ENCODE peak calls at places on chromosomes 11 and 22, in six cellular contexts. S is ovary, C is fibroblast of mammary gland, X is mesothelial cell of epicardium, T is GM10248, W is GM23338. H is an unnamed sample.

GRCh38 chr11:101975734-101976133 is 59.4 kb upstream of the ANGPTL5 start:
- DNase-seq in X (no peak), S (no peak), T (no peak), W (no peak), C (no peak), H (no peak)

GRCh38 chr11:19237381-19237780 is 3.4 kb downstream of the E2F8 start:
- DNase-seq in X (no peak), T (no peak), S (no peak), W (no peak), C (no peak), H (no peak)

GRCh38 chr11:8839957-8840945 is 70.7 kb upstream of the AKIP1 start:
- DNase-seq in W (peak; percentile 50), T (peak; percentile 39), S (no peak), C (no peak), X (no peak), H (peak; percentile 36)

GRCh38 chr11:47391711-47392432 is 13.5 kb upstream of the SPI1 start:
- DNase-seq in W (no peak), S (no peak), T (no peak), X (no peak), C (no peak), H (no peak)

GRCh38 chr11:296976-297665 is 2.2 kb downstream of the IFITM5 start:
- DNase-seq in X (no peak), T (no peak), C (peak; percentile 39), W (no peak), S (peak; percentile 16), H (no peak)

GRCh38 chr11:126733685-126734084 is 266.9 kb downstream of the KIRREL3 start:
- DNase-seq in S (no peak), C (no peak), W (no peak), T (no peak), X (no peak), H (no peak)

GRCh38 chr11:77127674-77127968 is 425 bp upstream of the MYO7A start:
- DNase-seq in S (no peak), C (no peak), X (no peak), W (peak; percentile 56), T (no peak), H (no peak)

GRCh38 chr22:26047920-26048319 is 121.3 kb upstream of the SEZ6L start:
- DNase-seq in S (no peak), W (no peak), X (no peak), T (no peak), C (no peak), H (no peak)

GRCh38 chr11:6626971-6627761 is 7.9 kb upstream of the TPP1 start:
- DNase-seq in C (no peak), T (no peak), W (no peak), X (no peak), S (no peak), H (no peak)

GRCh38 chr11:31870609-31871309 is 59.6 kb upstream of the PAX6 start:
- DNase-seq in C (peak; percentile 36), W (peak; percentile 95), X (peak; percentile 67), S (no peak), T (peak; percentile 51), H (peak; percentile 55)

GRCh38 chr11:78930810-78931209 is 356.1 kb upstream of the NARS2 start:
- DNase-seq in S (no peak), X (no peak), C (no peak), T (no peak), W (no peak), H (no peak)

GRCh38 chr11:75240381-75241035 is at the start of gene TPBGL:
- DNase-seq in W (peak; percentile 65), T (no peak), S (peak; percentile 33), C (no peak), X (no peak), H (no peak)

GRCh38 chr11:114215871-114216803 is 80.1 kb upstream of the NNMT start:
- DNase-seq in S (no peak), C (no peak), T (no peak), W (no peak), X (no peak), H (no peak)

GRCh38 chr11:33643167-33643817 is 57.3 kb downstream of the C11orf91 start:
- DNase-seq in C (no peak), W (peak; percentile 22), S (no peak), T (no peak), X (no peak), H (no peak)

GRCh38 chr11:65280646-65281045 is 18.9 kb downstream of the POLA2 start:
- DNase-seq in T (no peak), S (no peak), C (no peak), X (no peak), W (no peak), H (no peak)

GRCh38 chr22:38879961-38880360 is 7.9 kb upstream of the CBX6 start:
- DNase-seq in C (no peak), T (no peak), S (no peak), W (no peak), X (no peak), H (no peak)

GRCh38 chr11:113114452-113115027 is 153.3 kb downstream of the NCAM1 start:
- DNase-seq in X (peak; percentile 61), C (peak; percentile 27), S (peak; percentile 63), T (no peak), W (peak; percentile 67), H (no peak)

GRCh38 chr11:117519590-117519989 is 191.9 kb downstream of the CEP164 start:
- DNase-seq in W (no peak), T (no peak), S (no peak), X (no peak), C (no peak), H (no peak)

GRCh38 chr11:19788435-19788834 is 75.8 kb downstream of the NAV2 start:
- DNase-seq in W (no peak), C (no peak), T (no peak), X (no peak), S (no peak), H (no peak)

GRCh38 chr22:40345801-40346177 is 511 bp upstream of the ADSL start:
- DNase-seq in S (peak; percentile 39), W (no peak), X (peak; percentile 59), C (peak; percentile 37), T (peak; percentile 53), H (peak; percentile 58)

GRCh38 chr11:62459080-62459479 is 40.2 kb downstream of the SCGB1A1 start:
- DNase-seq in T (no peak), W (no peak), S (no peak), X (no peak), C (peak; percentile 44), H (no peak)

GRCh38 chr11:62466444-62466843 is 47.6 kb downstream of the SCGB1A1 start:
- DNase-seq in X (no peak), T (no peak), S (no peak), W (no peak), C (no peak), H (no peak)

GRCh38 chr11:62468577-62468976 is 49.7 kb downstream of the SCGB1A1 start:
- DNase-seq in C (no peak), S (no peak), W (no peak), X (no peak), T (no peak), H (no peak)

GRCh38 chr11:62461740-62462522 is 43.1 kb downstream of the SCGB1A1 start:
- DNase-seq in X (no peak), T (no peak), S (no peak), W (no peak), C (peak; percentile 79), H (no peak)

GRCh38 chr11:62464655-62465054 is 45.8 kb downstream of the SCGB1A1 start:
- DNase-seq in C (no peak), X (no peak), T (peak; percentile 45), S (no peak), W (no peak), H (no peak)
- TF ChIP-seq CTCF in C (no peak), X (no peak), T (peak; percentile 39), S (no peak), W (peak; percentile 8), H (peak; percentile 39)

GRCh38 chr11:122192634-122193245 is 76.7 kb upstream of the BLID start:
- DNase-seq in X (no peak), S (no peak), W (no peak), T (no peak), C (peak; percentile 82), H (no peak)
- TF ChIP-seq CTCF in X (no peak), S (no peak), W (no peak), T (no peak), C (no peak), H (no peak)

GRCh38 chr22:50399751-50400331 is 56.7 kb downstream of the PPP6R2 start:
- DNase-seq in S (no peak), X (no peak), W (peak; percentile 70), C (peak; percentile 31), T (peak; percentile 56), H (peak; percentile 65)
- TF ChIP-seq CTCF in S (no peak), X (no peak), W (peak; percentile 88), C (peak; percentile 44), T (peak; percentile 63), H (peak; percentile 72)

GRCh38 chr22:19800761-19801244 is 40.2 kb downstream of the TBX1 start:
- DNase-seq in T (no peak), C (peak; percentile 43), X (no peak), W (peak; percentile 63), S (no peak), H (no peak)
- TF ChIP-seq CTCF in T (no peak), C (peak; percentile 40), X (no peak), W (peak; percentile 63), S (no peak), H (peak; percentile 8)

DNA sequence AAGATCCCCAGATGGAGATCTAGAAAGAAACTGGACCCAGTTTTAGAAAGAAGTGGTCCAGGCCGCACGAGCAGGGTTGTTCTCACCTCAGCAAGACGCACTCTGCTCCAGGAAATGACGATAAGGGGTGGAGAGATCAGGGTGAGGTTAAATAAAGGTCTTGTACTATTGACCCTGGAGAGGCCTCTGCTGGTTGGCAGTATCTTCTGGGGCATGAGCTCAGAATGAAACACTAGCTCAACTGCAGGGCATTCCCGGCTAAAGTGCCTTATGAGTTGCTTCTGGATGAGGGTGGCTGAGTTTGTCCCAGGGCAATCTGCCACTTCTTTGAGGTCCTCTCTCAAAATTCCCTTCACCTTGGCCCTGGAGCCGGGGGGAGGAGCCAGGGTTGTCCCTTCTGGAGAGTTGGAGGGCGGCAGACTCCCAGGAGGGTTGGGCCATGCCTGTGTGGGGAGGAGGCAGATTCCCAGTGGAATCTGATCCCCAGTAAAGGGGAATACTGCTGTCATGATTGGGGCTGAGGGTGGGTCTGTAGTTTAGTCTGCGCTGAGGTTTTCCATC is 10.9 kb downstream of the USP2 start:
- DNase-seq in C (no peak), T (no peak), W (no peak), S (peak; percentile 40), X (no peak), H (no peak)
- TF ChIP-seq CTCF in C (no peak), T (no peak), W (no peak), S (no peak), X (no peak), H (no peak)

DNA sequence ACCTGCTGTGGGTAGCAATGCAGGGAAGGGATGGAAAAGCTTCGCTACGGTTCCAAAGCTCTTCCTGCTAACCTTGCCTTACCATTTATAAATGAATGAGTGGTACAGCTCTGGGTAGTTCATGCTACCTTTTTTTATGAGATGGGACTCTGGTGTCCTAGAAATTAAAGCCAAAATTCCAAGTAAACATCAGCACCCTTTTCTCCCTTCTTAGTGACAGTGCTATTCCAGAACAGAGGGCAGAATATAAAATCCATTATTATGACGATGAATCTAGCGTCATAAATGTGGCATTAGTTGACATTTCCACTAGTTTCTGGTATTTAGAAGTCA is 447 bp upstream of the SVIP start:
- DNase-seq in T (no peak), W (no peak), S (no peak), C (no peak), X (no peak), H (no peak)
- TF ChIP-seq CTCF in T (no peak), W (no peak), S (no peak), C (no peak), X (peak; percentile 5), H (no peak)